ENCODE peak calls at places on chromosomes 16 and 17, in ten cellular contexts. R, O, X, L, Q, K, F, V, N and B are unnamed samples.

GRCh38 chr16:81542609-81543570 is 98.3 kb downstream of the CMIP start:
- DNase-seq in R (no peak), O (no peak), X (no peak), L (no peak), Q (no peak), K (no peak), F (no peak), V (no peak), N (no peak), B (no peak)

GRCh38 chr16:6363891-6364607 is 968.6 kb upstream of the RBFOX1 start:
- DNase-seq in R (no peak), O (no peak), X (no peak), L (no peak), Q (no peak), K (no peak), F (no peak), V (no peak), N (no peak), B (no peak)

GRCh38 chr16:76729525-76729924 is 452.3 kb downstream of the CNTNAP4 start:
- DNase-seq in R (no peak), O (peak), X (no peak), L (no peak), Q (no peak), K (no peak), F (no peak), V (no peak), N (no peak), B (peak)

GRCh38 chr16:19567560-19567959 is 12.1 kb downstream of the VPS35L start:
- DNase-seq in R (no peak), O (no peak), X (no peak), L (no peak), Q (no peak), K (no peak), F (no peak), V (no peak), N (no peak), B (no peak)

GRCh38 chr16:86566601-86566965 is at the start of gene FOXC2:
- DNase-seq in R (no peak), O (peak), X (peak), L (peak), Q (peak), K (peak), F (no peak), V (peak), N (no peak), B (no peak)

GRCh38 chr16:8594149-8594666 is 3.9 kb upstream of the TMEM114 start:
- DNase-seq in R (no peak), O (no peak), X (no peak), L (no peak), Q (no peak), K (no peak), F (no peak), V (no peak), N (no peak), B (no peak)

GRCh38 chr17:37744961-37745800 is at the start of gene HNF1B:
- DNase-seq in R (no peak), O (no peak), X (peak), L (no peak), Q (no peak), K (no peak), F (no peak), V (no peak), N (no peak), B (no peak)

GRCh38 chr16:17138801-17139200 is 332.0 kb downstream of the XYLT1 start:
- DNase-seq in R (no peak), O (peak), X (no peak), L (no peak), Q (no peak), K (no peak), F (no peak), V (no peak), N (no peak), B (no peak)

GRCh38 chr17:75096082-75096625 is 8.4 kb downstream of the SLC16A5 start:
- DNase-seq in R (no peak), O (peak), X (peak), L (peak), Q (peak), K (peak), F (no peak), V (peak), N (no peak), B (no peak)

GRCh38 chr16:275041-275621 is 613 bp downstream of the RGS11 start:
- DNase-seq in R (no peak), O (no peak), X (no peak), L (no peak), Q (no peak), K (no peak), F (no peak), V (no peak), N (no peak), B (no peak)

GRCh38 chr16:1333854-1334719 is 642 bp downstream of the BAIAP3 start:
- DNase-seq in R (no peak), O (no peak), X (no peak), L (no peak), Q (no peak), K (no peak), F (no peak), V (no peak), N (no peak), B (no peak)
- H3K4me3 ChIP-seq in R (no peak), O (no peak), X (peak), L (no peak), Q (no peak), K (peak), F (peak), V (peak), N (peak), B (peak)

DNA sequence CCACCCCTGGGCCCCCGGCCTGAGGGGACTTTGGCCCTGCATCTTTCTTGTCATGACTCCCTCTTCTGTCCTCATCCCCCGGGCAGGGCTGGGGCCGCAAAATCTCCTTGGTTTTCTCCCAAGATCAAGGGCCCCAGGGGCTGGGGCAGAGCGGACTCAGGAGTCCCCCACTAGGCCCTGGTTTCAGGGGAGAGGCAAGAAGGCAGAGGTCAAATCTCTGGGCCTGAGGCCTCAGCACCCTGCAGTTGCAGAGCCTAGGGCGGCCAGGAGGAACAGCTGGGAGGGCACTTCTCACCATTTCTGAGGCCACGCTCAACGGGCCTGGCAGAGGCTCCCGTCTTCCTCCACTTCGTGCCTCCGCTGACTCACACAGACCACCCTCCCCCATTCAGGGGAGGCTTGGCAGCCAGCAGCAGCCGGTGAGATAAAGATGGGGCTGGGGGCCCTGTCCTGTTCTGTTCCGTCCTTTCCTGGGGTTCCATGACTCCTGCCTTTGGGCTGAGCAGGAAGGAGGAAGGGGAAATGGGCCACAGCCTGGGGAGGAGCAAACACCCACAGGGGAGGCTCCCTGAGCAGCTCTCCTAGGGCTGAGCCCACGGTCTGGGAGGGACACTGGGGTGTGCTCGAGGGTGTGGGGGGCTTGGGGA is 12.4 kb downstream of the ZSCAN10 start:
- DNase-seq in R (no peak), O (no peak), X (no peak), L (no peak), Q (no peak), K (no peak), F (no peak), V (no peak), N (no peak), B (no peak)
- H3K4me3 ChIP-seq in R (peak), O (no peak), X (peak), L (no peak), Q (no peak), K (peak), F (peak), V (peak), N (no peak), B (no peak)

GRCh38 chr16:57373117-57373947 is 1.0 kb downstream of the CX3CL1 start:
- DNase-seq in R (no peak), O (no peak), X (no peak), L (no peak), Q (no peak), K (peak), F (no peak), V (no peak), N (no peak), B (no peak)
- H3K4me3 ChIP-seq in R (no peak), O (no peak), X (peak), L (no peak), Q (no peak), K (peak), F (no peak), V (peak), N (no peak), B (no peak)

GRCh38 chr16:79602615-79603014 is 2.1 kb upstream of the MAF start:
- DNase-seq in R (no peak), O (no peak), X (no peak), L (no peak), Q (no peak), K (no peak), F (no peak), V (no peak), N (no peak), B (no peak)
- H3K4me3 ChIP-seq in R (no peak), O (no peak), X (peak), L (no peak), Q (peak), K (peak), F (peak), V (peak), N (no peak), B (no peak)

DNA sequence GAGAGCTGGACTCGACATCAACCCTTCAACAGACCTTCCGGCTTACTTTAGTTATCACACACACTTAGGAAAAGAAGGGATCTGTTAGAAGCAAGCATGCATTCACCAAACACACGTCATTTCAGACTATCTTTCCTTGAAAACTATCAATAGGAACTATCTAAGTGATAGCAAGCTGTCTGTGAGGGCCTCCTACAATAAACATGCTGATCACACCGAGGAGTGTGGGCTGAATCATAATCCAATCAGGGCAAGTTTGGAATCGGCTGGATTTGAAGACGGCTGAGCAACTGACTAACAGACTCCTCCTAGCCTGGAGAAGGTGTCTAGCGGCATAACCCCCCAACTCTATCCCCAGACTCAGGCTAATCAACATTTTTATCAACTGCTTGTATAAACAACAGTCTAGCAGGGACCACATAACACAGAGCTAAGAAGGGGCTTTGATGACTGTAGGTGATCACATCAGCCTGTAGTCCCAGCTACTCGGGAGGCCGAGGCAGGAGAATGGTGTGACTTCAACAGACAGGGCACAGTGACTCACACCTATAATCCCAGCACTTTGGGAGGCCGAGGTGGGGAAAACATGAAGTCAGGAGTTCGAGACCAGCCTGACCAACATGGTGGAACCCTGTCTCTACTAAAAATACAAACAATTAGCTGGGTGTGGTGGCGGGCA is 14.1 kb downstream of the NXN start:
- DNase-seq in R (no peak), O (no peak), X (no peak), L (peak), Q (no peak), K (no peak), F (no peak), V (no peak), N (peak), B (no peak)
- H3K4me3 ChIP-seq in R (no peak), O (no peak), X (no peak), L (no peak), Q (no peak), K (no peak), F (no peak), V (no peak), N (peak), B (no peak)

DNA sequence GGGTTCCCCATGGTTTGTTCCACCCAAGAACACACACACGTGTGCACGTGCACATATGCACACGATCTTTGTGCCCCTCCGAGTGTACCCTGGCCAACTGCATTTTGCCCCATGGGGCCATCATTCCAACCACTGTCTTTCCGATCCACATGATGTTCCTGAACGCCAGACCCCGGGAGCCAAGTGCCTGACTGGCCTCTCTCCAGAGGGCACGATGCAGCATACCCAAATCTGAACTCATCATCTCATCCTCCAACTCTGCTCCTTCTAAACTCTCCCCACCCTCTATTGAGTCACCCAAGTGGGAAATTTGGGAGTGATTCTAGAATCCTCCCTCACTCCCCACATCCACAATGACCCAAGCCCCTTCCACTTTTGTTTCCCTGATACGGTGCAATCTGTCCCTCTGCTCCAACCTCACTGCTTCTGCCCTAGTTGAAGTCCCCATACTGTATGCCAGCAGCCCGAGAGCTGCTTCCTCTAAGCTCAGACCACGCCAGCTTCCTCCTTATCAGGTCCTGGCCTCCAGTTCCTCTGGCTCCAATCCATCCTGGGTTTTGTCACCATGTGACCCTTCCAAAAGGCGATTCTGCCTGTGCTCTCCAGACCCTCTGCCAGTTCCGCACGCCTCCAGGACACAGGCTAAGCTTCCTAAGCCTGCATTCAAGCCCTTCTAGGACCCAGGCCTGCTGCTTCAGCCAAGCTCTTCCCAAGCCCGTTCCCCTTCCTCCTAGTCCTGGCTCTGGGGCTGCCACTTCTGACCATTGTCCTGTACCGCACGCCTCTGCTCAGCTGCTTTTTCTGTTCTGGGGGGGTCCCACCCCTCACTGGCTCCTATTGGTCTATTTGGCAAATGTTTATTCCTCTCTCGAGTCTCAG is 10.1 kb upstream of the TMEM208 start:
- DNase-seq in R (no peak), O (no peak), X (peak), L (no peak), Q (no peak), K (no peak), F (no peak), V (peak), N (no peak), B (no peak)
- H3K4me3 ChIP-seq in R (no peak), O (no peak), X (no peak), L (no peak), Q (no peak), K (no peak), F (no peak), V (no peak), N (no peak), B (no peak)

DNA sequence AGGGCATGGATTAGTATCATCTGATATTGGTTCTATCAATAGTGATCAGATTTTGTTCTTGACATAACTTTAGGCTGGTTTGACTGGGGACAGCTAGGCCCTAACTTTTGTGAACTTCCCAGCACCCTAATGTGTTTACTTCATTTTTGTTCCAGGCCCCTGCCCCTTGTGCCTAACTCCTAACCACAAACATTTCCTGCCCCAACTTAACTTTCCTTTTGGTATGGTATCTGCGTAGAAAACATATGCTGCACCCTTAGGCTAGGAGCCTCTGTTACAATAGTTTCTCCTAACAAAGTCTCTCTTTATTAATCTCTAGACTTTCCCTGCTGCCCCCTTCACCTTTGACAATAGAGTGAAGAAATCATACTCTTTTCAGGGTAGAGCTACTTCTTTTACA is 2.5 kb downstream of the ADPRM start:
- DNase-seq in R (no peak), O (no peak), X (no peak), L (no peak), Q (peak), K (no peak), F (no peak), V (no peak), N (no peak), B (no peak)
- H3K4me3 ChIP-seq in R (peak), O (no peak), X (no peak), L (no peak), Q (no peak), K (no peak), F (no peak), V (no peak), N (no peak), B (no peak)

GRCh38 chr17:35795871-35796265 is 427 bp upstream of the MMP28 start:
- DNase-seq in R (no peak), O (no peak), X (no peak), L (no peak), Q (no peak), K (no peak), F (no peak), V (no peak), N (no peak), B (no peak)
- H3K4me3 ChIP-seq in R (peak), O (peak), X (peak), L (peak), Q (peak), K (peak), F (peak), V (peak), N (peak), B (no peak)